ENCODE peak calls at places on chromosomes 6 and 20, in nine cellular contexts. R is GM23248, T is AG04450, Y is Peyer's patch, N is cardiac fibroblast, O is OCI-LY7, K is right cardiac atrium, W is MG63, A is astrocyte. L is an unnamed sample.

GRCh38 chr6:170162011-170162770 is 128.7 kb downstream of the DLL1 start:
- DNase-seq in T (no peak), A (no peak), O (no peak), R (no peak), Y (no peak), W (no peak), N (no peak), K (no peak), L (no peak)

GRCh38 chr20:60266184-60266823 is 308.1 kb downstream of the CDH26 start:
- DNase-seq in R (no peak), O (no peak), K (no peak), Y (no peak), N (no peak), T (no peak), A (no peak), W (no peak), L (no peak)

GRCh38 chr6:15443119-15443518 is 197.2 kb downstream of the JARID2 start:
- DNase-seq in K (no peak), N (peak), O (no peak), T (peak), R (peak), Y (no peak), A (peak), W (peak), L (no peak)

GRCh38 chr6:163923658-163924411 is 509.3 kb downstream of the QKI start:
- DNase-seq in K (no peak), R (no peak), O (no peak), N (no peak), Y (no peak), A (no peak), T (no peak), W (no peak), L (no peak)

GRCh38 chr20:478010-478948 is 15.9 kb upstream of the TBC1D20 start:
- DNase-seq in N (peak), R (peak), A (peak), Y (no peak), K (no peak), O (no peak), T (peak), W (no peak), L (no peak)

GRCh38 chr6:90940812-90941481 is 354.1 kb upstream of the MAP3K7 start:
- DNase-seq in T (peak), O (peak), W (no peak), A (peak), R (peak), Y (no peak), N (peak), K (no peak), L (no peak)

GRCh38 chr6:89371849-89372505 is 19.5 kb upstream of the UBE2J1 start:
- DNase-seq in A (no peak), W (peak), T (peak), K (peak), O (peak), R (peak), Y (peak), N (peak), L (peak)

GRCh38 chr20:43824699-43825402 is 89.8 kb upstream of the TOX2 start:
- DNase-seq in A (peak), Y (no peak), R (peak), K (no peak), W (no peak), T (no peak), O (no peak), N (peak), L (no peak)

GRCh38 chr20:57392512-57393271 is 1.5 kb downstream of the RBM38 start:
- DNase-seq in K (peak), N (no peak), T (no peak), W (no peak), R (no peak), A (no peak), O (peak), Y (peak), L (no peak)

GRCh38 chr20:45235995-45236394 is 14.8 kb downstream of the SEMG2 start:
- DNase-seq in N (no peak), W (no peak), R (no peak), K (no peak), Y (no peak), O (no peak), A (no peak), T (no peak), L (no peak)

GRCh38 chr6:70398783-70399730 is 14.3 kb upstream of the FAM135A start:
- DNase-seq in W (peak), K (no peak), Y (no peak), N (peak), A (peak), O (no peak), T (no peak), R (peak), L (peak)

GRCh38 chr6:158715330-158716311 is 65.8 kb downstream of the SYTL3 start:
- DNase-seq in R (no peak), O (peak), W (no peak), Y (peak), N (no peak), T (no peak), A (no peak), K (peak), L (no peak)

GRCh38 chr6:24105146-24105545 is 20.9 kb upstream of the NRSN1 start:
- DNase-seq in Y (no peak), R (no peak), W (no peak), O (no peak), T (no peak), A (no peak), N (no peak), K (no peak), L (no peak)

GRCh38 chr6:25342784-25343183 is 63.6 kb downstream of the CARMIL1 start:
- DNase-seq in O (peak), Y (no peak), N (peak), K (no peak), T (no peak), A (peak), R (peak), W (no peak), L (no peak)

GRCh38 chr6:78942451-78942850 is 75.1 kb downstream of the IRAK1BP1 start:
- DNase-seq in A (peak), O (no peak), Y (no peak), T (no peak), R (peak), N (peak), K (no peak), W (no peak), L (no peak)

GRCh38 chr6:112659912-112660311 is 312.8 kb downstream of the RFPL4B start:
- DNase-seq in A (no peak), R (no peak), N (no peak), O (no peak), Y (no peak), K (no peak), W (no peak), T (no peak), L (no peak)

GRCh38 chr20:35663516-35663812 is 1.2 kb downstream of the CPNE1 start:
- DNase-seq in O (peak), R (peak), Y (no peak), K (no peak), A (peak), W (no peak), N (no peak), T (no peak), L (no peak)

GRCh38 chr6:168088161-168089106 is 9.4 kb upstream of the FRMD1 start:
- DNase-seq in R (peak), N (peak), O (no peak), T (peak), Y (no peak), A (peak), K (no peak), W (no peak), L (no peak)

GRCh38 chr20:31760457-31761240 is 21.6 kb downstream of the TPX2 start:
- DNase-seq in N (peak), O (no peak), A (peak), K (no peak), R (peak), T (peak), W (no peak), Y (no peak), L (no peak)

GRCh38 chr20:59518881-59519706 is 85.2 kb upstream of the PHACTR3 start:
- DNase-seq in K (no peak), T (no peak), W (peak), Y (no peak), N (peak), R (peak), A (peak), O (peak), L (peak)

GRCh38 chr6:14192186-14192788 is 74.7 kb downstream of the CD83 start:
- DNase-seq in A (no peak), Y (no peak), N (peak), O (no peak), K (no peak), W (no peak), T (no peak), R (no peak), L (no peak)

GRCh38 chr6:124997196-124997875 is 35.1 kb downstream of the RNF217 start:
- DNase-seq in R (no peak), K (no peak), A (no peak), W (no peak), N (no peak), O (no peak), T (no peak), Y (no peak), L (no peak)

GRCh38 chr20:2946988-2947961 is 74.0 kb downstream of the PTPRA start:
- DNase-seq in K (no peak), W (no peak), N (peak), A (peak), Y (no peak), R (no peak), O (no peak), T (peak), L (no peak)

GRCh38 chr6:167672738-167673137 is 154.0 kb upstream of the AFDN start:
- DNase-seq in T (no peak), Y (no peak), N (no peak), K (no peak), A (no peak), O (no peak), W (no peak), R (no peak), L (no peak)

GRCh38 chr6:13508711-13509705 is 21.6 kb upstream of the GFOD1 start:
- DNase-seq in A (peak), O (no peak), T (no peak), N (peak), Y (no peak), W (peak), K (no peak), R (peak), L (no peak)

GRCh38 chr20:53660947-53661381 is 67.3 kb upstream of the ZNF217 start:
- DNase-seq in T (no peak), O (peak), Y (no peak), R (peak), A (no peak), K (no peak), N (peak), W (no peak), L (no peak)

GRCh38 chr20:40189621-40190020 is 499.4 kb downstream of the MAFB start:
- DNase-seq in K (no peak), Y (no peak), A (no peak), O (no peak), T (no peak), R (peak), W (no peak), N (no peak), L (no peak)

GRCh38 chr20:34058831-34059230 is 53.2 kb downstream of the EIF2S2 start:
- DNase-seq in T (no peak), K (no peak), A (no peak), N (no peak), O (peak), R (peak), W (no peak), Y (no peak), L (no peak)

GRCh38 chr6:52410979-52411378 is 9.2 kb upstream of the EFHC1 start:
- DNase-seq in R (no peak), O (no peak), A (no peak), K (no peak), N (no peak), W (peak), Y (no peak), T (no peak), L (no peak)

GRCh38 chr6:40972814-40973213 is 66.2 kb downstream of the UNC5CL start:
- DNase-seq in A (no peak), K (no peak), R (no peak), N (no peak), Y (no peak), O (no peak), W (no peak), T (no peak), L (no peak)

GRCh38 chr20:953742-954141 is 37.6 kb upstream of the ANGPT4 start:
- DNase-seq in N (no peak), A (no peak), T (no peak), W (no peak), K (no peak), Y (no peak), O (no peak), R (peak), L (no peak)

GRCh38 chr6:11921017-11921438 is 91.1 kb upstream of the HIVEP1 start:
- DNase-seq in T (peak), W (peak), Y (no peak), O (no peak), R (peak), K (peak), N (peak), A (peak), L (peak)

GRCh38 chr6:145427232-145427631 is 308.1 kb downstream of the EPM2A start:
- DNase-seq in N (no peak), W (no peak), Y (no peak), T (no peak), A (no peak), R (no peak), K (no peak), O (no peak), L (no peak)

GRCh38 chr20:19338960-19339359 is 126.5 kb downstream of the SLC24A3 start:
- DNase-seq in Y (no peak), R (no peak), A (no peak), K (no peak), W (no peak), T (no peak), O (no peak), N (no peak), L (no peak)

GRCh38 chr6:27684264-27685211 is 211.6 kb upstream of the ZNF184 start:
- DNase-seq in N (peak), K (no peak), T (no peak), A (peak), Y (peak), W (peak), O (peak), R (peak), L (peak)
- H3K4me3 ChIP-seq in N (no peak), K (no peak), T (no peak), A (no peak), Y (no peak), W (no peak), O (no peak), R (no peak), L (no peak)

GRCh38 chr6:34359438-34360158 is 32.9 kb downstream of the NUDT3 start:
- DNase-seq in R (peak), N (no peak), A (peak), O (no peak), T (no peak), W (no peak), K (no peak), Y (no peak), L (no peak)
- H3K4me3 ChIP-seq in R (no peak), N (no peak), A (no peak), O (no peak), T (peak), W (no peak), K (no peak), Y (no peak), L (no peak)

DNA sequence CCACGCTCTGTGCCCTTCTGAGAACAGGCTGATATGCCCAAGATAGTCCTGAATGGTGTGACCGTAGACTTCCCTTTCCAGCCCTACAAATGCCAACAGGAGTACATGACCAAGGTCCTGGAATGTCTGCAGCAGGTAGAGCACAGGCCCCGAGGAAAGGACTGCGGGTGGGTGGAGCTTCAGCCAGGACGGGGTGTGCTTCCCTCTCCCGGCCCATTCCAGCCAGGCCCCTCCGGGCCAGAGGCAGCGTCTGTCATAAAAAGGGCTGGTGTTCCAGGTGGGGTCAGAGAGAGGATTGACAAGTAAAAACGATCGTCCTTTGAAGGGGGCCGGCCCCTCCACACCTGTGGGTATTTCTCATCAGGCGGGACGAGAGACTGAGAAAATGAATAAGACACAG is 1.3 kb downstream of the RTEL1 start:
- DNase-seq in O (no peak), W (no peak), T (no peak), K (no peak), Y (no peak), A (no peak), R (peak), N (no peak), L (no peak)
- H3K4me3 ChIP-seq in O (peak), W (peak), T (peak), K (peak), Y (peak), A (peak), R (peak), N (peak), L (peak)

DNA sequence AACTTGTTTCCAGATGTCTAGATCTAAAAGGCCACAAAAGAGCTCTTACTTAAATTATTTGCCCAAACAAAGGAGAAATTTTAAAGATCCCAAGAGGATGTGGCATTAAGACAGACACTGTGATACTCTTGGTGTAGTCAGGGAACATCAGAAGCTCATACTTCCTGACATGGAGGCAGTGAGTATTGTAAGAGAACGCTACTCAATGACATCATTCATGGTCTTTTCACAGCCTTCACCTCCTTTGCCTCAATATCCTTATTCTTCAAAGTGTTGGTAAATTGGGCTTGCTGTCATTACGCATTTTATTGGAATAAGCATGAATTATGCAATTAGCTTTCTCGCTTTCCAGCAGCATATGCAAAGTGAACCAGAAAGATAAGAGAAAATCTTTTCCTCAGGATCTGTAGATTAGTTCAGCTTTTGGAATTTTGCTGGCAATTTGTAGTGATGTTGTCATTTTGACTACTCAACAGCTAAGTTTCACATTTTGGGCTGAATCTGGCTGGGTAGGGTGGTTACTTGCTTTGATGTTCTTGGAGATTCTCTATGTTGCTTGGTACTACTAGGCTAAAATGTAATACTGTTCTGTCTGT is 1012.2 kb downstream of the KIF16B start:
- DNase-seq in K (no peak), O (no peak), A (no peak), Y (no peak), T (no peak), N (no peak), W (no peak), R (no peak), L (no peak)
- H3K4me3 ChIP-seq in K (no peak), O (no peak), A (no peak), Y (no peak), T (no peak), N (no peak), W (no peak), R (no peak), L (no peak)

GRCh38 chr6:6941201-6941600 is 166.6 kb upstream of the RREB1 start:
- DNase-seq in W (no peak), K (no peak), A (no peak), Y (no peak), T (no peak), O (no peak), R (no peak), N (no peak), L (no peak)

GRCh38 chr6:6946477-6947145 is 161.2 kb upstream of the RREB1 start:
- DNase-seq in W (no peak), O (no peak), T (no peak), R (no peak), N (no peak), A (no peak), K (no peak), Y (no peak), L (no peak)

GRCh38 chr6:6940031-6940664 is 167.6 kb upstream of the RREB1 start:
- DNase-seq in W (no peak), T (no peak), K (no peak), R (no peak), A (no peak), O (no peak), Y (no peak), N (no peak), L (no peak)

GRCh38 chr6:6943411-6943810 is 164.3 kb upstream of the RREB1 start:
- DNase-seq in K (no peak), O (no peak), Y (no peak), A (no peak), N (no peak), R (no peak), W (no peak), T (no peak), L (no peak)

DNA sequence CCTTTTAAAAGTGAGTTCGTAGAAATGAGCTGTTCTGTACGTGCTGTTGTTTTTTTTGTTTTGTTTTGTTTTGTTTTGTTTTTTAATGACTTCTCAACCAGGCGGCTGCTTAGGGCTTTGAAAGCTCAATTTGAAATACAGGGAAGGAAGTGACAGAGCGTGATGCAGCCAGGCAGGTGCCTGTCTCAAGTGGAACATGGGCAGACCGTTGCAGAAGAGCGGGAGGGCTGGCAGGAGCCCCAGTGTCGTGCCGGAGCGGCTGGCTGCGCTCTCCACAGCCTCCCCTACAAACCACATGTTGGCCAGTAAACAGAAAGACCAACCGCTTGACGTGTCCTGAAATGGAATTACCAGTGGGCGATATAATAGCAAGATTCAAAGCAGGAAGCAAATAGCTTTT is 164.9 kb upstream of the RREB1 start:
- DNase-seq in K (peak), W (peak), N (peak), A (peak), O (no peak), Y (no peak), T (no peak), R (peak), L (no peak)
- H3K4me3 ChIP-seq in K (no peak), W (peak), N (no peak), A (no peak), O (no peak), Y (no peak), T (no peak), R (peak), L (no peak)

DNA sequence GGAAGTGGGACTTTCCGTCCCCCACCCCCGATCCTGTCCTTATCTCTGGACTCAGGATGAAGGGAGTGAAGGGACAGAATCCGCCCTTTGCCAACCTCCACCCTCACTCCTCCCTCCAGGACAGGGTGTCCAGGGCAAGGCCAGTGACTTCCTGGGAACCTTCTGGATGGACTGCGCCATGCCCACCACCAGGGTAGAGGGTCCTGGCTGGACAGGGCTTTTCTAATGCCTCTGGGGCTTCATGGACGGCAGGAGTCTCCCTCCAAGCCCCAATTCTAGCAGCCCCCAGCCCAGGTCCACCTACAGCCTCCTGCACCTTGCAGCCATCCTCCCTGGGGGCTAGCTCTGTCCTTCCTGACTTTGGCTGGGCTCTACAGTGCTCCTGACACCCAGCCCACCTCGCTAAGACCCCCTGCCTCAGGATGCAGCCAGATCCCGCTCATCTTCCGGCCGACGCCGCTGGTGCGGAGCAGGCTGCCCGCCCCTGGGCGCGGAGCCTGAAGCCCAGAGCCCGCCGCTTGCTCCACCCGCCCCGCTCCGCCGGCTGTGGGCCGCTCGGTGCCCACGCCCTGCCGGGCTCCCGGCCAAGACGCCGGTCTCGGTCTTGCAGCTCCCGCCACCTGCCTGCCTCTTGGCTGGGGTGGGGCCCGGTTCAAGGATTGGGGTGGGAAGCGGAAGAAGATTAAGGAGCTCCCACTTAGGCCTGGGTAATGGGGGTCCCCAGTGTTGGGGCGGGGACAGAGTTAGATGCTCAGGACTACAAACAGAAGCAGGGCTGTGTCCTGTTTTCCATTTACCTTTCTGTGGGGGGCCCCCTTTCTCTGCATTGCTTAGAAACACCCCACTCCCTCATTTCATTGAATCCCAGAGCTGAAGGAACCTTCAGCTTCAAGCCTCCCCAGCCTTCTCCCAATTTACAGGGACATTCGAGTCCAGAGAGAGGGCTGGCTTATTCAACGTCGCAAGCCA is 72.8 kb downstream of the MDGA1 start:
- DNase-seq in O (no peak), W (no peak), T (no peak), K (peak), Y (peak), N (peak), R (peak), A (no peak), L (no peak)
- H3K4me3 ChIP-seq in O (no peak), W (no peak), T (no peak), K (no peak), Y (peak), N (no peak), R (peak), A (peak), L (no peak)